ENCODE peak calls at places on chromosome 6, in four cellular contexts. One of them, this sample, is unnamed.

GRCh38 chr6:137309078-137309762 is 90.0 kb upstream of the IFNGR1 start:
- DNase-seq in caudate nucleus: peak
- DNase-seq in K562: peak
- DNase-seq in A549: no peak
- DNase-seq in this sample: no peak

GRCh38 chr6:156883497-156884252 is 106.5 kb downstream of the ARID1B start:
- DNase-seq in caudate nucleus: peak
- DNase-seq in K562: no peak
- DNase-seq in A549: no peak
- DNase-seq in this sample: no peak

GRCh38 chr6:53067307-53067706 is 2.1 kb downstream of the FBXO9 start:
- DNase-seq in caudate nucleus: no peak
- DNase-seq in K562: peak
- DNase-seq in A549: no peak
- DNase-seq in this sample: no peak

GRCh38 chr6:30798501-30798900 is 54.2 kb upstream of the IER3 start:
- DNase-seq in caudate nucleus: no peak
- DNase-seq in K562: no peak
- DNase-seq in A549: no peak
- DNase-seq in this sample: no peak

GRCh38 chr6:142304241-142304640 is 2.4 kb downstream of the ADGRG6 start:
- DNase-seq in caudate nucleus: no peak
- DNase-seq in K562: no peak
- DNase-seq in A549: no peak
- DNase-seq in this sample: no peak

GRCh38 chr6:167034056-167034455 is 34.9 kb downstream of the CEP43 start:
- DNase-seq in caudate nucleus: no peak
- DNase-seq in K562: no peak
- DNase-seq in A549: no peak
- DNase-seq in this sample: no peak

GRCh38 chr6:32095338-32096086 is 13.6 kb downstream of the TNXB start:
- DNase-seq in caudate nucleus: no peak
- DNase-seq in K562: no peak
- DNase-seq in A549: no peak
- DNase-seq in this sample: no peak

GRCh38 chr6:115545410-115545986 is 515.2 kb downstream of the FRK start:
- DNase-seq in caudate nucleus: no peak
- DNase-seq in K562: no peak
- DNase-seq in A549: peak
- DNase-seq in this sample: no peak

GRCh38 chr6:127115032-127115661 is 3.3 kb upstream of the RSPO3 start:
- DNase-seq in caudate nucleus: no peak
- DNase-seq in K562: no peak
- DNase-seq in A549: no peak
- DNase-seq in this sample: no peak

GRCh38 chr6:79040083-79040482 is 38.0 kb downstream of the PHIP start:
- DNase-seq in caudate nucleus: no peak
- DNase-seq in K562: no peak
- DNase-seq in A549: no peak
- DNase-seq in this sample: no peak

GRCh38 chr6:28947831-28948270 is 24.1 kb upstream of the TRIM27 start:
- DNase-seq in caudate nucleus: no peak
- DNase-seq in K562: peak
- DNase-seq in A549: no peak
- DNase-seq in this sample: no peak

GRCh38 chr6:34730006-34730405 is 27.3 kb upstream of the SNRPC start:
- DNase-seq in caudate nucleus: no peak
- DNase-seq in K562: no peak
- DNase-seq in A549: no peak
- DNase-seq in this sample: no peak

GRCh38 chr6:114445846-114446245 is 103.0 kb upstream of the HS3ST5 start:
- DNase-seq in caudate nucleus: no peak
- DNase-seq in K562: no peak
- DNase-seq in A549: no peak
- DNase-seq in this sample: no peak

GRCh38 chr6:135321012-135321621 is 140.0 kb downstream of the MYB start:
- DNase-seq in caudate nucleus: no peak
- DNase-seq in K562: peak
- DNase-seq in A549: no peak
- DNase-seq in this sample: no peak

GRCh38 chr6:144310761-144311160 is 25.6 kb downstream of the UTRN start:
- DNase-seq in caudate nucleus: no peak
- DNase-seq in K562: no peak
- DNase-seq in A549: no peak
- DNase-seq in this sample: peak

GRCh38 chr6:20188630-20189075 is 23.6 kb downstream of the MBOAT1 start:
- DNase-seq in caudate nucleus: no peak
- DNase-seq in K562: no peak
- DNase-seq in A549: no peak
- DNase-seq in this sample: no peak

GRCh38 chr6:52603000-52603795 is 26.3 kb upstream of the TRAM2 start:
- DNase-seq in caudate nucleus: no peak
- DNase-seq in K562: no peak
- DNase-seq in A549: no peak
- DNase-seq in this sample: peak

GRCh38 chr6:114000066-114000465 is 29.1 kb upstream of the HDAC2 start:
- DNase-seq in caudate nucleus: no peak
- DNase-seq in K562: no peak
- DNase-seq in A549: no peak
- DNase-seq in this sample: no peak

GRCh38 chr6:41092421-41093140 is 19.8 kb downstream of the NFYA start:
- DNase-seq in caudate nucleus: no peak
- DNase-seq in K562: no peak
- DNase-seq in A549: peak
- DNase-seq in this sample: no peak

GRCh38 chr6:132298344-132298949 is 102.8 kb downstream of the MOXD1 start:
- DNase-seq in caudate nucleus: no peak
- DNase-seq in K562: peak
- DNase-seq in A549: peak
- DNase-seq in this sample: no peak

GRCh38 chr6:17093692-17094091 is 8.2 kb upstream of the STMND1 start:
- DNase-seq in caudate nucleus: no peak
- DNase-seq in K562: no peak
- DNase-seq in A549: no peak
- DNase-seq in this sample: no peak

GRCh38 chr6:26118999-26119398 is 31.8 kb downstream of the HFE start:
- DNase-seq in caudate nucleus: no peak
- DNase-seq in K562: no peak
- DNase-seq in A549: no peak
- DNase-seq in this sample: no peak

GRCh38 chr6:151413372-151414145 is 22.2 kb upstream of the ZBTB2 start:
- DNase-seq in caudate nucleus: no peak
- DNase-seq in K562: no peak
- DNase-seq in A549: no peak
- DNase-seq in this sample: no peak

GRCh38 chr6:158452191-158452590 is 107.7 kb upstream of the TMEM181 start:
- DNase-seq in caudate nucleus: no peak
- DNase-seq in K562: no peak
- DNase-seq in A549: no peak
- DNase-seq in this sample: no peak

GRCh38 chr6:19268117-19268516 is 569.1 kb upstream of the ID4 start:
- DNase-seq in caudate nucleus: no peak
- DNase-seq in K562: no peak
- DNase-seq in A549: no peak
- DNase-seq in this sample: no peak

GRCh38 chr6:136511921-136512320 is 38.3 kb downstream of the MAP7 start:
- DNase-seq in caudate nucleus: no peak
- DNase-seq in K562: no peak
- DNase-seq in A549: no peak
- DNase-seq in this sample: no peak

GRCh38 chr6:50655848-50656453 is 57.4 kb upstream of the TFAP2D start:
- DNase-seq in caudate nucleus: no peak
- DNase-seq in K562: peak
- DNase-seq in A549: peak
- DNase-seq in this sample: no peak

GRCh38 chr6:135537782-135538301 is 40.3 kb upstream of the AHI1 start:
- DNase-seq in caudate nucleus: no peak
- DNase-seq in K562: no peak
- DNase-seq in A549: no peak
- DNase-seq in this sample: no peak

GRCh38 chr6:20916081-20916480 is 381.8 kb downstream of the CDKAL1 start:
- DNase-seq in caudate nucleus: no peak
- DNase-seq in K562: no peak
- DNase-seq in A549: no peak
- DNase-seq in this sample: no peak

GRCh38 chr6:44297063-44298038 is 15.8 kb downstream of the AARS2 start:
- DNase-seq in caudate nucleus: peak
- DNase-seq in K562: peak
- DNase-seq in A549: no peak
- DNase-seq in this sample: no peak

GRCh38 chr6:29395331-29395730 is at the start of gene OR12D2:
- DNase-seq in caudate nucleus: no peak
- DNase-seq in K562: no peak
- DNase-seq in A549: no peak
- DNase-seq in this sample: no peak

GRCh38 chr6:33905081-33905609 is 101.3 kb upstream of the MLN start:
- DNase-seq in caudate nucleus: no peak
- DNase-seq in K562: peak
- DNase-seq in A549: no peak
- DNase-seq in this sample: no peak

GRCh38 chr6:155374681-155375080 is 60.4 kb upstream of the TFB1M start:
- DNase-seq in caudate nucleus: no peak
- DNase-seq in K562: no peak
- DNase-seq in A549: no peak
- DNase-seq in this sample: no peak

GRCh38 chr6:12602951-12603710 is 113.4 kb upstream of the PHACTR1 start:
- DNase-seq in caudate nucleus: no peak
- DNase-seq in K562: peak
- DNase-seq in A549: peak
- DNase-seq in this sample: no peak

GRCh38 chr6:90545450-90545849 is 41.4 kb downstream of the MAP3K7 start:
- DNase-seq in caudate nucleus: no peak
- DNase-seq in K562: no peak
- DNase-seq in A549: no peak
- DNase-seq in this sample: no peak

GRCh38 chr6:5102266-5102970 is 17.3 kb downstream of the PPP1R3G start:
- DNase-seq in caudate nucleus: no peak
- DNase-seq in K562: no peak
- DNase-seq in A549: no peak
- DNase-seq in this sample: no peak

GRCh38 chr6:169885831-169886230 is 134.4 kb downstream of the ERMARD start:
- DNase-seq in caudate nucleus: no peak
- DNase-seq in K562: no peak
- DNase-seq in A549: no peak
- DNase-seq in this sample: no peak

GRCh38 chr6:169885131-169885530 is 133.7 kb downstream of the ERMARD start:
- DNase-seq in caudate nucleus: no peak
- DNase-seq in K562: no peak
- DNase-seq in A549: no peak
- DNase-seq in this sample: no peak

GRCh38 chr6:169890049-169890448 is 138.6 kb downstream of the ERMARD start:
- DNase-seq in caudate nucleus: no peak
- DNase-seq in K562: no peak
- DNase-seq in A549: no peak
- DNase-seq in this sample: no peak

GRCh38 chr6:169886631-169887227 is 135.3 kb downstream of the ERMARD start:
- DNase-seq in caudate nucleus: no peak
- DNase-seq in K562: no peak
- DNase-seq in A549: no peak
- DNase-seq in this sample: no peak

GRCh38 chr6:169887529-169888140 is 136.2 kb downstream of the ERMARD start:
- DNase-seq in caudate nucleus: no peak
- DNase-seq in K562: no peak
- DNase-seq in A549: no peak
- DNase-seq in this sample: no peak
- H3K27ac ChIP-seq in caudate nucleus: no peak
- H3K27ac ChIP-seq in K562: no peak
- H3K27ac ChIP-seq in A549: no peak
- H3K27ac ChIP-seq in this sample: no peak

GRCh38 chr6:88167625-88167937 is 1.4 kb upstream of the CNR1 start:
- DNase-seq in caudate nucleus: no peak
- DNase-seq in K562: no peak
- DNase-seq in A549: no peak
- DNase-seq in this sample: no peak

GRCh38 chr6:88168362-88168761 is 2.2 kb upstream of the CNR1 start:
- DNase-seq in caudate nucleus: no peak
- DNase-seq in K562: peak
- DNase-seq in A549: no peak
- DNase-seq in this sample: no peak

GRCh38 chr6:88165877-88166492 is at the start of gene CNR1:
- DNase-seq in caudate nucleus: peak
- DNase-seq in K562: peak
- DNase-seq in A549: peak
- DNase-seq in this sample: no peak

GRCh38 chr6:88166493-88166900 is 350 bp upstream of the CNR1 start:
- DNase-seq in caudate nucleus: no peak
- DNase-seq in K562: peak
- DNase-seq in A549: no peak
- DNase-seq in this sample: no peak

DNA sequence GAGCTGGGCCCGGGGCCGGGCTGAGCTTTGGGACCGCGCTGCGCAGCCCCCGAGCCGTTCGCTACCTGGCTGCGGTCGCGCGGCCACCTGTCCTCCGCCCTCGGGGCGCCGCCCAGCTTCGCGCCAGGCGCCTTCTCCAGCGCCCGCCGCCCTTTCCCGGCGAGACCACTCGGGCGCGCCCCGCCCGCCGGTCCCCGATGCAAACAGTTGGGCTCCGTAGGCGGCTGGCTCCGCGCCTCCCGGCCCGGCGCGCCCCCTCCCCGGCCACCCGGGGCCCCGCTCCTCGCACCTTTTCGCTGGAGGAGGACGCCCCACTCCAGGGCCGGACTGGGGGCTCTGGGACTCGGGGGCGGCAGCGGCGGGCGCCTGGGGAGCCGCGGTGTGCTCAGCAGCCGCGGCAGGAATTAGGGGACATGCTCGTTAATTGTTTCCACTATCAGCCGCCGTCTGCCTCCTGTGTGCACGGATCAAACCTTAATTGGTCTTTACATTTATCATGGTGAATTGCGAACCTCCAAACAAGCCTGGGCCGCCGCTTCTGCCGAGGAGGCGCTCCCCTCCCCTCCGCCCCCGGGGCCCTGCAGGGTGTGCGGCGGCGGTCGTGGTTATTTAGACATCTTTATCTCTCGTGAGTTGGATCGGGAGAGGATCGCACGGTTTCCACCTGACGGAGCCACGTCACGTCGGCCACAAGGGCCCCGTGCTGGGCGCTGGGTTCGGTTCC is 916 bp upstream of the CNR1 start:
- DNase-seq in caudate nucleus: peak
- DNase-seq in K562: no peak
- DNase-seq in A549: no peak
- DNase-seq in this sample: no peak
- H3K27ac ChIP-seq in caudate nucleus: peak
- H3K27ac ChIP-seq in K562: no peak
- H3K27ac ChIP-seq in A549: peak
- H3K27ac ChIP-seq in this sample: peak

GRCh38 chr6:2952557-2953095 is 18.7 kb downstream of the SERPINB6 start:
- DNase-seq in caudate nucleus: peak
- DNase-seq in K562: peak
- DNase-seq in A549: peak
- DNase-seq in this sample: peak
- H3K27ac ChIP-seq in caudate nucleus: peak
- H3K27ac ChIP-seq in K562: peak
- H3K27ac ChIP-seq in A549: peak
- H3K27ac ChIP-seq in this sample: peak

GRCh38 chr6:27250955-27251671 is 3.6 kb downstream of the PRSS16 start:
- DNase-seq in caudate nucleus: no peak
- DNase-seq in K562: peak
- DNase-seq in A549: peak
- DNase-seq in this sample: no peak
- H3K27ac ChIP-seq in caudate nucleus: no peak
- H3K27ac ChIP-seq in K562: peak
- H3K27ac ChIP-seq in A549: peak
- H3K27ac ChIP-seq in this sample: no peak